ENCODE peak calls at places on chromosomes 3 and 15, in ten cellular contexts. O is A549; Q is activated CD8-positive, alpha-beta T cell treated with anti-CD3 and anti-CD28 coated beads for 36 hours; D is AG10803; K is posterior vena cava; V is ovary; M is IMR-90; T is activated CD4-positive, alpha-beta T cell treated with anti-CD3 and anti-CD28 coated beads, Interleukin-2, amount 50 U/mL, for 48 hours; U is SW480; R is HT1080. Y is an unnamed sample.

GRCh38 chr3:17865626-17866025 is 123.2 kb upstream of the TBC1D5 start:
- DNase-seq in O (no peak), Q (no peak), D (no peak), K (no peak), V (no peak), M (no peak), T (no peak), U (no peak), R (no peak), Y (no peak)

GRCh38 chr3:57864853-57865252 is 108.7 kb downstream of the SLMAP start:
- DNase-seq in O (peak; percentile 17), Q (no peak), D (peak; percentile 49), K (no peak), V (no peak), M (peak; percentile 45), T (no peak), U (peak; percentile 29), R (peak; percentile 13), Y (no peak)

GRCh38 chr3:62529230-62529629 is 155.9 kb upstream of the FEZF2 start:
- DNase-seq in O (peak; percentile 2), Q (peak; percentile 19), D (peak; percentile 3), K (no peak), V (peak; percentile 10), M (peak; percentile 8), T (peak; percentile 8), U (peak; percentile 17), R (no peak), Y (peak; percentile 53)

GRCh38 chr3:12870942-12871341 is 29.6 kb upstream of the RPL32 start:
- DNase-seq in O (no peak), Q (peak; percentile 38), D (peak; percentile 65), K (peak; percentile 92), V (no peak), M (peak; percentile 33), T (no peak), U (no peak), R (peak; percentile 35), Y (peak; percentile 13)

GRCh38 chr3:97719156-97719821 is 45.3 kb upstream of the ARL6 start:
- DNase-seq in O (peak; percentile 69), Q (peak; percentile 79), D (peak; percentile 54), K (peak; percentile 84), V (peak; percentile 47), M (peak; percentile 58), T (peak; percentile 63), U (peak; percentile 67), R (peak; percentile 63), Y (peak; percentile 62)

GRCh38 chr15:101600024-101600423 is 52.2 kb downstream of the TM2D3 start:
- DNase-seq in O (no peak), Q (no peak), D (no peak), K (no peak), V (no peak), M (no peak), T (no peak), U (peak; percentile 67), R (no peak), Y (no peak)

GRCh38 chr15:98899266-98900021 is 108.1 kb downstream of the PGPEP1L start:
- DNase-seq in O (no peak), Q (no peak), D (no peak), K (no peak), V (no peak), M (no peak), T (no peak), U (no peak), R (no peak), Y (no peak)

GRCh38 chr15:44782516-44782915 is 46.2 kb downstream of the TRIM69 start:
- DNase-seq in O (no peak), Q (no peak), D (peak; percentile 29), K (no peak), V (no peak), M (no peak), T (no peak), U (peak; percentile 6), R (no peak), Y (no peak)

GRCh38 chr3:171173732-171174131 is 147.2 kb upstream of the SLC2A2 start:
- DNase-seq in O (no peak), Q (no peak), D (no peak), K (no peak), V (no peak), M (no peak), T (no peak), U (no peak), R (no peak), Y (no peak)